ENCODE peak calls at places on chromosomes 5 and 9, in seven cellular contexts. One of them, this sample, is unnamed.

GRCh38 chr5:102749416-102750021 is 5.6 kb upstream of the PAM start:
- DNase-seq in AG04450: no peak
- DNase-seq in lower lobe of right lung: no peak
- DNase-seq in pancreas: no peak
- DNase-seq in right lobe of liver: no peak
- DNase-seq in adrenal gland: no peak
- DNase-seq in fibroblast of lung: no peak
- DNase-seq in this sample: peak; percentile 23

GRCh38 chr5:111703662-111704061 is 53.3 kb downstream of the NREP start:
- DNase-seq in AG04450: no peak
- DNase-seq in lower lobe of right lung: no peak
- DNase-seq in pancreas: no peak
- DNase-seq in right lobe of liver: no peak
- DNase-seq in adrenal gland: no peak
- DNase-seq in fibroblast of lung: no peak
- DNase-seq in this sample: no peak

GRCh38 chr5:58902305-58902704 is 319.4 kb downstream of the RAB3C start:
- DNase-seq in AG04450: no peak
- DNase-seq in lower lobe of right lung: no peak
- DNase-seq in pancreas: no peak
- DNase-seq in right lobe of liver: no peak
- DNase-seq in adrenal gland: peak; percentile 71
- DNase-seq in fibroblast of lung: no peak
- DNase-seq in this sample: no peak

GRCh38 chr5:68257207-68257606 is 41.7 kb downstream of the PIK3R1 start:
- DNase-seq in AG04450: no peak
- DNase-seq in lower lobe of right lung: no peak
- DNase-seq in pancreas: no peak
- DNase-seq in right lobe of liver: no peak
- DNase-seq in adrenal gland: no peak
- DNase-seq in fibroblast of lung: no peak
- DNase-seq in this sample: no peak

GRCh38 chr5:143644751-143645150 is 167.2 kb upstream of the HMHB1 start:
- DNase-seq in AG04450: no peak
- DNase-seq in lower lobe of right lung: no peak
- DNase-seq in pancreas: no peak
- DNase-seq in right lobe of liver: no peak
- DNase-seq in adrenal gland: no peak
- DNase-seq in fibroblast of lung: no peak
- DNase-seq in this sample: no peak

GRCh38 chr5:123094919-123095693 is 6.1 kb downstream of the PRDM6 start:
- DNase-seq in AG04450: no peak
- DNase-seq in lower lobe of right lung: no peak
- DNase-seq in pancreas: no peak
- DNase-seq in right lobe of liver: no peak
- DNase-seq in adrenal gland: no peak
- DNase-seq in fibroblast of lung: no peak
- DNase-seq in this sample: no peak

GRCh38 chr5:143481697-143482531 is 78.4 kb upstream of the NR3C1 start:
- DNase-seq in AG04450: no peak
- DNase-seq in lower lobe of right lung: no peak
- DNase-seq in pancreas: no peak
- DNase-seq in right lobe of liver: no peak
- DNase-seq in adrenal gland: no peak
- DNase-seq in fibroblast of lung: no peak
- DNase-seq in this sample: no peak

GRCh38 chr5:189976-190365 is 1.3 kb upstream of the LRRC14B start:
- DNase-seq in AG04450: no peak
- DNase-seq in lower lobe of right lung: no peak
- DNase-seq in pancreas: no peak
- DNase-seq in right lobe of liver: no peak
- DNase-seq in adrenal gland: no peak
- DNase-seq in fibroblast of lung: no peak
- DNase-seq in this sample: no peak

GRCh38 chr5:68261174-68262021 is 45.8 kb downstream of the PIK3R1 start:
- DNase-seq in AG04450: no peak
- DNase-seq in lower lobe of right lung: no peak
- DNase-seq in pancreas: no peak
- DNase-seq in right lobe of liver: no peak
- DNase-seq in adrenal gland: no peak
- DNase-seq in fibroblast of lung: peak; percentile 51
- DNase-seq in this sample: no peak

GRCh38 chr5:145562931-145563330 is 272.2 kb downstream of the PRELID2 start:
- DNase-seq in AG04450: no peak
- DNase-seq in lower lobe of right lung: no peak
- DNase-seq in pancreas: no peak
- DNase-seq in right lobe of liver: no peak
- DNase-seq in adrenal gland: no peak
- DNase-seq in fibroblast of lung: peak; percentile 35
- DNase-seq in this sample: no peak

GRCh38 chr5:126594077-126594476 is 942 bp downstream of the ALDH7A1 start:
- DNase-seq in AG04450: no peak
- DNase-seq in lower lobe of right lung: no peak
- DNase-seq in pancreas: no peak
- DNase-seq in right lobe of liver: no peak
- DNase-seq in adrenal gland: peak; percentile 50
- DNase-seq in fibroblast of lung: peak; percentile 39
- DNase-seq in this sample: peak; percentile 68

GRCh38 chr9:4280605-4281004 is 19.3 kb downstream of the GLIS3 start:
- DNase-seq in AG04450: no peak
- DNase-seq in lower lobe of right lung: no peak
- DNase-seq in pancreas: no peak
- DNase-seq in right lobe of liver: no peak
- DNase-seq in adrenal gland: no peak
- DNase-seq in fibroblast of lung: no peak
- DNase-seq in this sample: no peak

GRCh38 chr9:6054280-6055099 is 39.1 kb upstream of the RANBP6 start:
- DNase-seq in AG04450: peak; percentile 48
- DNase-seq in lower lobe of right lung: peak; percentile 62
- DNase-seq in pancreas: peak; percentile 76
- DNase-seq in right lobe of liver: peak; percentile 66
- DNase-seq in adrenal gland: peak; percentile 87
- DNase-seq in fibroblast of lung: peak; percentile 56
- DNase-seq in this sample: no peak

GRCh38 chr9:130129425-130130061 is 42.7 kb upstream of the NCS1 start:
- DNase-seq in AG04450: peak; percentile 67
- DNase-seq in lower lobe of right lung: peak; percentile 33
- DNase-seq in pancreas: no peak
- DNase-seq in right lobe of liver: no peak
- DNase-seq in adrenal gland: no peak
- DNase-seq in fibroblast of lung: peak; percentile 71
- DNase-seq in this sample: no peak

GRCh38 chr5:74231697-74232096 is 408.8 kb downstream of the ENC1 start:
- DNase-seq in AG04450: no peak
- DNase-seq in lower lobe of right lung: no peak
- DNase-seq in pancreas: no peak
- DNase-seq in right lobe of liver: no peak
- DNase-seq in adrenal gland: no peak
- DNase-seq in fibroblast of lung: peak; percentile 53
- DNase-seq in this sample: no peak

GRCh38 chr5:173530547-173530946 is 85.9 kb downstream of the BOD1 start:
- DNase-seq in AG04450: no peak
- DNase-seq in lower lobe of right lung: no peak
- DNase-seq in pancreas: no peak
- DNase-seq in right lobe of liver: no peak
- DNase-seq in adrenal gland: no peak
- DNase-seq in fibroblast of lung: no peak
- DNase-seq in this sample: no peak
- TF ChIP-seq CTCF in AG04450: no peak
- TF ChIP-seq CTCF in lower lobe of right lung: no peak
- TF ChIP-seq CTCF in pancreas: no peak
- TF ChIP-seq CTCF in right lobe of liver: no peak
- TF ChIP-seq CTCF in adrenal gland: no peak
- TF ChIP-seq CTCF in fibroblast of lung: no peak
- TF ChIP-seq CTCF in this sample: peak; percentile 23

DNA sequence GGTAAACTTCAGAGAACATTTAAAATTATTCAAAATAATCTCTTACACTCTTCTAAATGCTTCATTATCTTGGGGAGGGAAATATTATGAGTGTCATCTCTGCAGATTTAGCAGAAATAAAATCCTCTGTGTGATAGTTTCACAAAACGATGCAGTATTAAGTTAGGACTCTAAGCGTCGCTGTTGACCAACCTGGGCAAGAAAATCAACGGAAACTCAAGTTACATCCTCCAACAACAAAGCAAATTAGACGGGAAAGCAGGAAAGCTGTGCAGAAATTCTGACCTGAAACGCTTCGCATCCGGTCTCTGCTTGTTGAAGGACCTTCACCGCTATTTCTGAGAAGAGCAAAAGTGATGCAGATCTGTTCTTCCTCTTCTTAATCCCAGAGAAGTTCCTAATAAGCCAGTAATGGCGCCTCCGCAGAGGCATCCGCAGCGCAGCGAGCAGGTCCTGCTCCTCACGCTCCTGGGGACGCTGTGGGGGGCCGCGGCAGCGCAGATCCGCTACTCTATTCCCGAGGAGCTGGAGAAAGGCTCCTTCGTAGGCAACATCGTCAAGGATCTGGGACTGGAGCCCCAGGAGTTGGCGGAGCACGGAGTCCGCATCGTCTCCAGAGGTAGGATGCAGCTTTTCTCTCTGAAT is at the start of gene PCDHGA6:
- DNase-seq in AG04450: no peak
- DNase-seq in lower lobe of right lung: no peak
- DNase-seq in pancreas: no peak
- DNase-seq in right lobe of liver: no peak
- DNase-seq in adrenal gland: no peak
- DNase-seq in fibroblast of lung: peak; percentile 25
- DNase-seq in this sample: no peak
- H3K27ac ChIP-seq in AG04450: no peak within 1 kb of the TSS
- H3K27ac ChIP-seq in lower lobe of right lung: no peak within 1 kb of the TSS
- H3K27ac ChIP-seq in pancreas: no peak within 1 kb of the TSS
- H3K27ac ChIP-seq in right lobe of liver: no peak within 1 kb of the TSS
- H3K27ac ChIP-seq in adrenal gland: no peak within 1 kb of the TSS
- H3K27ac ChIP-seq in fibroblast of lung: no peak within 1 kb of the TSS
- H3K27ac ChIP-seq in this sample: no peak within 1 kb of the TSS

DNA sequence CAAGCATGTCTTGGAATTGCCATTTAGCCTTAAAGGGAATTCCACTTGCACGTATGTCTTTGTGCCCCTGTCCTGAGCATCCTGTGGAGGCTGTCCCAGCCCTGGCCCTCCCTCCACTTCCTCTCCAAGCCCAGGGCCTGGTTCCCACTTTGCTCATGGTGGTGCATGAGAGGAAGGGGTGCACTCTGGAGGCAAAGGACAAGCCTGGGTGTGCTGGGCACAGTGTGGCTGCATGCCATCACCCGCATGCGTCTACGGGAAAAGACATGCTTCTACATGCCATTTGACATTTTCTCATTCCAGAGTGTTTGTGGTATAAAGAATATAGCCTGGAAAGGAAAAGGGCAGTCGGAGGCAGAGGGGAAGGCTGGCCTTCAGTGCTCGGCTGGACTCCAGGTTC is 7.2 kb upstream of the IRX2 start:
- DNase-seq in AG04450: no peak
- DNase-seq in lower lobe of right lung: no peak
- DNase-seq in pancreas: no peak
- DNase-seq in right lobe of liver: no peak
- DNase-seq in adrenal gland: peak; percentile 27
- DNase-seq in fibroblast of lung: no peak
- DNase-seq in this sample: no peak
- H3K27me3 ChIP-seq in AG04450: peaks cover 28% of the 10 kb centered on the region
- H3K27me3 ChIP-seq in lower lobe of right lung: peaks cover 65% of the 10 kb centered on the region
- H3K27me3 ChIP-seq in pancreas: peaks cover 4% of the 10 kb centered on the region
- H3K27me3 ChIP-seq in right lobe of liver: peaks cover 4% of the 10 kb centered on the region
- H3K27me3 ChIP-seq in adrenal gland: peaks cover 65% of the 10 kb centered on the region
- H3K27me3 ChIP-seq in fibroblast of lung: no peaks in the 10 kb centered on the region
- H3K27me3 ChIP-seq in this sample: peaks cover 10% of the 10 kb centered on the region

DNA sequence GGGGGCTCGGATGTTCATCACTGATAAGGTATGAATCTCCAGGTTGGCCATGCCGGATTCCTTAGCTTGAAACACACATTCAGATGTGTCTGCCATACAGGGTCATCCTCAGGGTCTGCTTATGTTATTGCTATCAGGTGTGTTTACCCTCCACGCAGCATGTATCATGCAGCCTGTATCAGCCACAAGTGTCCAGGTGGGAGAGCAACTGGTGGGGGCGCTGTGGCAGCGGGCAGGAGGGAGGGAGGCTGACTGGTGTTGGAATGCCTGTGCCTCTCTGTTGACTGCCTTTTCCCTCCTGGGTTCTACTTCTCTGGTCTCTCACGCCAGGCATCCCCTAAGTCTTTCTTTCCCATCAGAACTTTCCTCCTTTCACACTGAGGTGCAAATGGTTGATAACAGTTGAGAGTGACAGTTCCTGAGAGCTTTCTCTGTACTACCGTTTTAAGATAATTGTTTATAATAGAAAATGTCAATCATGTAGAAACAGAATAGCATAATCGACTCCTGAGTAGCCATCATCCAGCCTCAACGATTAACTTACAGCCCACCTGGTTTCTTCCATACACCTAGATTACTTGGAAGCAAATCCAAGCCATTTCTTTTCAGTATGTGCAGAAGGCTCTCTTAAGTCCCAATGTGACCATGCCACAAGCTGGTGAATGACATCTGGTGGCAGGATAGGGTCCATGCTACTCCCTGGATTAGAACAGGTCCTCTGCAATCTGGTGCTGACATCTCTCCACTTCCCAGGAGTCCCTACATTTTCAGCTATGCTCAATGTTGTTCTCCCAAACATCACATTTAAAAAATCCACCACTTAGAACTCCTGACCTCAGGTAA is 86.6 kb downstream of the ACER2 start:
- DNase-seq in AG04450: no peak
- DNase-seq in lower lobe of right lung: no peak
- DNase-seq in pancreas: no peak
- DNase-seq in right lobe of liver: no peak
- DNase-seq in adrenal gland: no peak
- DNase-seq in fibroblast of lung: no peak
- DNase-seq in this sample: no peak
- TF ChIP-seq CTCF in AG04450: no peak
- TF ChIP-seq CTCF in lower lobe of right lung: no peak
- TF ChIP-seq CTCF in pancreas: no peak
- TF ChIP-seq CTCF in right lobe of liver: no peak
- TF ChIP-seq CTCF in adrenal gland: no peak
- TF ChIP-seq CTCF in fibroblast of lung: no peak
- TF ChIP-seq CTCF in this sample: no peak

GRCh38 chr9:133004091-133005072 is 25.9 kb downstream of the GFI1B start:
- DNase-seq in AG04450: no peak
- DNase-seq in lower lobe of right lung: peak; percentile 49
- DNase-seq in pancreas: no peak
- DNase-seq in right lobe of liver: no peak
- DNase-seq in adrenal gland: no peak
- DNase-seq in fibroblast of lung: no peak
- DNase-seq in this sample: no peak
- H3K27ac ChIP-seq in AG04450: no peak overlapping the region
- H3K27ac ChIP-seq in lower lobe of right lung: no peak overlapping the region
- H3K27ac ChIP-seq in pancreas: no peak overlapping the region
- H3K27ac ChIP-seq in right lobe of liver: no peak overlapping the region
- H3K27ac ChIP-seq in adrenal gland: no peak overlapping the region
- H3K27ac ChIP-seq in fibroblast of lung: no peak overlapping the region
- H3K27ac ChIP-seq in this sample: no peak overlapping the region

DNA sequence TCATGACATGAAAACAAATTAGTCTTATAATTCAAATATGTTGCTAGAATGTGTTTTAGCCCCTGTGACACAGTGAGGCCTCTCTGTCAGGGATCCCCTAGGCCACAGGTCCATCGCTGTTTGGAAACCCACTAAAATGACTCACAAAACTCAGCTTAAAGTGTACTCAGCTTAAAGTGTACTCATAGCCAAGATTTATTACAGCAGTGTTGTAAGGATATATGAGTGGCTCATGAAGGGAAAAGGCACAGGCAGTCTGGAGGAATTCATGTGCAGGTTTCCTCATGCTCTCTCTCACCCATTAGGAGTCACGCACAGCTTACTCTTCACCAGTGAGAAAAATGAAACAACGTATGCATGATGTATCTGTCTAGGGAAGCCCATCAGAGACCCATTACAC is 24.4 kb upstream of the TGFBI start:
- DNase-seq in AG04450: no peak
- DNase-seq in lower lobe of right lung: no peak
- DNase-seq in pancreas: no peak
- DNase-seq in right lobe of liver: no peak
- DNase-seq in adrenal gland: no peak
- DNase-seq in fibroblast of lung: peak; percentile 83
- DNase-seq in this sample: peak; percentile 91
- H3K27me3 ChIP-seq in AG04450: no peaks in the 10 kb centered on the region
- H3K27me3 ChIP-seq in lower lobe of right lung: no peaks in the 10 kb centered on the region
- H3K27me3 ChIP-seq in pancreas: no peaks in the 10 kb centered on the region
- H3K27me3 ChIP-seq in right lobe of liver: no peaks in the 10 kb centered on the region
- H3K27me3 ChIP-seq in adrenal gland: peaks cover 6% of the 10 kb centered on the region
- H3K27me3 ChIP-seq in fibroblast of lung: no peaks in the 10 kb centered on the region
- H3K27me3 ChIP-seq in this sample: no peaks in the 10 kb centered on the region